ENCODE peak calls at places on chromosomes 2 and 18, in seven cellular contexts. S is DND-41, E is A549, P is sigmoid colon, K is neural progenitor cell, O is fibroblast of lung, D is adipocyte. Q is an unnamed sample.
A peak's percentile ranks its signal among the peaks of the same experiment; 100 is the strongest.

GRCh38 chr2:38474058-38474457 is 97.0 kb upstream of the ATL2 start:
- DNase-seq in S (no peak), E (no peak), P (no peak), K (no peak), O (no peak), D (no peak), Q (no peak)

GRCh38 chr2:181764095-181764963 is 84.0 kb upstream of the NEUROD1 start:
- DNase-seq in S (no peak), E (no peak), P (no peak), K (peak; percentile 44), O (no peak), D (no peak), Q (no peak)

GRCh38 chr2:106282816-106283215 is 88.7 kb upstream of the UXS1 start:
- DNase-seq in S (no peak), E (no peak), P (no peak), K (peak; percentile 24), O (no peak), D (no peak), Q (no peak)

GRCh38 chr2:113116100-113116958 is 11.1 kb upstream of the IL1RN start:
- DNase-seq in S (no peak), E (no peak), P (no peak), K (no peak), O (no peak), D (no peak), Q (no peak)

GRCh38 chr2:150296795-150297546 is 190.5 kb downstream of the RND3 start:
- DNase-seq in S (no peak), E (peak; percentile 22), P (no peak), K (no peak), O (peak; percentile 62), D (peak; percentile 16), Q (no peak)

GRCh38 chr18:79422022-79422782 is 26.5 kb downstream of the NFATC1 start:
- DNase-seq in S (no peak), E (no peak), P (no peak), K (no peak), O (peak; percentile 18), D (peak; percentile 58), Q (no peak)

GRCh38 chr18:36501100-36501499 is 203.6 kb downstream of the FHOD3 start:
- DNase-seq in S (no peak), E (no peak), P (no peak), K (no peak), O (no peak), D (no peak), Q (no peak)

GRCh38 chr2:58182527-58182926 is 58.6 kb downstream of the FANCL start:
- DNase-seq in S (no peak), E (peak; percentile 12), P (no peak), K (no peak), O (peak; percentile 20), D (no peak), Q (no peak)

GRCh38 chr2:7010376-7010775 is 93.2 kb downstream of the RNF144A start:
- DNase-seq in S (no peak), E (no peak), P (no peak), K (no peak), O (peak; percentile 71), D (peak; percentile 68), Q (no peak)

GRCh38 chr18:35278085-35278484 is 11.9 kb downstream of the ZSCAN30 start:
- DNase-seq in S (no peak), E (no peak), P (no peak), K (no peak), O (no peak), D (no peak), Q (no peak)

GRCh38 chr2:239459581-239459980 is 58.8 kb upstream of the HDAC4 start:
- DNase-seq in S (no peak), E (no peak), P (peak; percentile 12), K (no peak), O (no peak), D (no peak), Q (no peak)

GRCh38 chr2:109239720-109240119 is 110.7 kb downstream of the SH3RF3 start:
- DNase-seq in S (no peak), E (no peak), P (no peak), K (no peak), O (peak; percentile 59), D (peak; percentile 72), Q (no peak)

GRCh38 chr2:25103287-25103871 is 61.5 kb downstream of the EFR3B start:
- DNase-seq in S (no peak), E (peak; percentile 82), P (no peak), K (no peak), O (peak; percentile 81), D (peak; percentile 52), Q (no peak)

GRCh38 chr2:173150087-173150486 is 74.4 kb downstream of the MAP3K20 start:
- DNase-seq in S (no peak), E (no peak), P (no peak), K (no peak), O (peak; percentile 48), D (no peak), Q (no peak)

GRCh38 chr18:48634491-48634890 is 95.7 kb downstream of the CTIF start:
- DNase-seq in S (no peak), E (no peak), P (no peak), K (no peak), O (no peak), D (no peak), Q (no peak)

GRCh38 chr2:19669126-19669525 is 232.7 kb downstream of the TTC32 start:
- DNase-seq in S (no peak), E (no peak), P (no peak), K (no peak), O (no peak), D (no peak), Q (no peak)

GRCh38 chr2:189997016-189997415 is 65.5 kb downstream of the MSTN start:
- DNase-seq in S (no peak), E (no peak), P (no peak), K (no peak), O (no peak), D (no peak), Q (no peak)

GRCh38 chr2:115297056-115297455 is 854.6 kb downstream of the DPP10 start:
- DNase-seq in S (no peak), E (no peak), P (no peak), K (no peak), O (no peak), D (no peak), Q (no peak)

GRCh38 chr2:64212801-64213321 is 68.6 kb upstream of the PELI1 start:
- DNase-seq in S (no peak), E (no peak), P (no peak), K (no peak), O (peak; percentile 33), D (peak; percentile 28), Q (no peak)

GRCh38 chr2:219947575-219947974 is 320.1 kb downstream of the SLC4A3 start:
- DNase-seq in S (no peak), E (no peak), P (no peak), K (no peak), O (peak; percentile 18), D (peak; percentile 71), Q (no peak)

GRCh38 chr2:19796036-19796703 is 105.6 kb downstream of the TTC32 start:
- DNase-seq in S (no peak), E (no peak), P (no peak), K (no peak), O (peak; percentile 52), D (peak; percentile 85), Q (no peak)

GRCh38 chr2:26687328-26687727 is 5.2 kb upstream of the KCNK3 start:
- DNase-seq in S (no peak), E (no peak), P (no peak), K (no peak), O (no peak), D (no peak), Q (no peak)

GRCh38 chr2:11365096-11365856 is 20.8 kb upstream of the ROCK2 start:
- DNase-seq in S (no peak), E (no peak), P (no peak), K (peak; percentile 83), O (no peak), D (no peak), Q (no peak)

GRCh38 chr2:11367170-11367569 is 22.7 kb upstream of the ROCK2 start:
- DNase-seq in S (no peak), E (no peak), P (no peak), K (no peak), O (no peak), D (no peak), Q (no peak)

GRCh38 chr2:11370377-11371098 is 26.1 kb upstream of the ROCK2 start:
- DNase-seq in S (no peak), E (peak; percentile 87), P (no peak), K (no peak), O (no peak), D (no peak), Q (no peak)

GRCh38 chr2:11366326-11366741 is 21.9 kb upstream of the ROCK2 start:
- DNase-seq in S (peak; percentile 14), E (no peak), P (no peak), K (no peak), O (no peak), D (no peak), Q (no peak)

GRCh38 chr2:11368059-11368572 is 23.7 kb upstream of the ROCK2 start:
- DNase-seq in S (no peak), E (no peak), P (no peak), K (no peak), O (peak; percentile 74), D (no peak), Q (no peak)
- H3K4me3 ChIP-seq in S (no peak overlapping the region), E (no peak overlapping the region), P (no peak overlapping the region), K (no peak overlapping the region), O (no peak overlapping the region), D (peak overlapping the region; percentile 70), Q (no peak overlapping the region)

GRCh38 chr18:1015777-1016176 is 111.1 kb downstream of the ADCYAP1 start:
- DNase-seq in S (no peak), E (no peak), P (no peak), K (no peak), O (no peak), D (no peak), Q (no peak)
- H3K4me1 ChIP-seq in S (no peaks in the 10 kb centered on the region), E (no peaks in the 10 kb centered on the region), P (no peaks in the 10 kb centered on the region), K (peaks cover 71% of the 10 kb centered on the region), O (no peaks in the 10 kb centered on the region), D (peaks cover 32% of the 10 kb centered on the region), Q (no peaks in the 10 kb centered on the region)

DNA sequence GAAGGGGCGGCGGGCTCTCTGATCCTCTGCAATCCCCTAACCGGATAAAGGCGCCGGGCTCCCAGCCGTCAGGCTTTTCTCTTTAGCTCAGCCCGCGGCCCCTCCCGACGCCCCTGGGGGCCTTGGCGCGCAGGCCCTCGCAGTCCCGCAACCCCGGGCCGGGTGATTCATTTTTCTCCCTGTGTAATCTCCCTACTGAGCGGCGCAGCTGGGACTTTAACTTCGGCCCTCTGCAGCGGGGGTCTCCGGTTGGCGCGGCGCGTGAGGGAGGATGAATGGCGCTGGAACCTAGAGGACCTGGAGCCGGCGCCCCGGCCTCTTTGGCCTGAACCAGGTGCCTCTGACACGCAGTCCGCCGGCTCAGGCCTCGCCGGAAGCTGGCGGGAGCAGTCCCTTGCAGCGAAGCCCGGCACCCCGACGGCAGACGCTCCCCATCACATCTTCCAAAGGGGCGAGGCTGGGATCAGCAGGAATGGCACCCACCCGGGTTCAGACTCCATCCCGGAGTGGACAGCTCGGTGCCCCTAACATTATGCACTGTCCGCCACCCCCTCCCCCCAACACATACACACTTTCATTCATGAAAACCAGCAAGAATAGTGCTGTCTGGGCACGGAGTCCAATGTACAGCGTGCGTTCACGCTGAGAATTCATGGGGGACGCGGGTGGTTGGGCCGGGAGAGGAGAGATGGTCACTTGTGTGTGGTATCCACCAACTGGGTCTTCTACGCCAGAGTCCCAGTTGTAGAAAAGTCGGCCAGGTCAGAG is 1.2 kb downstream of the CNGA3 start:
- DNase-seq in S (no peak), E (no peak), P (no peak), K (peak; percentile 87), O (no peak), D (no peak), Q (no peak)
- H3K4me3 ChIP-seq in S (no peak overlapping the region), E (no peak overlapping the region), P (no peak overlapping the region), K (peak overlapping the region; percentile 47), O (no peak overlapping the region), D (peak overlapping the region; percentile 65), Q (no peak overlapping the region)

GRCh38 chr18:394276-394996 is 106.1 kb downstream of the COLEC12 start:
- DNase-seq in S (no peak), E (no peak), P (no peak), K (no peak), O (no peak), D (peak; percentile 18), Q (no peak)
- H3K4me1 ChIP-seq in S (no peaks in the 10 kb centered on the region), E (no peaks in the 10 kb centered on the region), P (no peaks in the 10 kb centered on the region), K (no peaks in the 10 kb centered on the region), O (peaks cover 4% of the 10 kb centered on the region), D (peaks cover 27% of the 10 kb centered on the region), Q (no peaks in the 10 kb centered on the region)